ENCODE peak calls at places on chromosome 17, in nine cellular contexts. S, X, Y, R, U, F, H, M and P are unnamed samples.

GRCh38 chr17:57553525-57553924 is 191.6 kb downstream of the CCDC182 start:
- DNase-seq in S (no peak), X (no peak), Y (no peak), R (no peak), U (no peak), F (peak; percentile 84), H (no peak), M (no peak), P (no peak)

GRCh38 chr17:30716461-30717289 is 107.8 kb downstream of the CRLF3 start:
- DNase-seq in S (no peak), X (no peak), Y (no peak), R (no peak), U (no peak), F (no peak), H (no peak), M (no peak), P (no peak)

GRCh38 chr17:50661348-50661747 is 26.7 kb downstream of the ABCC3 start:
- DNase-seq in S (no peak), X (no peak), Y (no peak), R (no peak), U (no peak), F (no peak), H (no peak), M (no peak), P (no peak)

GRCh38 chr17:31052187-31052889 is 42.4 kb upstream of the NF1 start:
- DNase-seq in S (no peak), X (peak; percentile 31), Y (no peak), R (no peak), U (no peak), F (peak; percentile 95), H (no peak), M (peak; percentile 95), P (no peak)

GRCh38 chr17:80861892-80862291 is 129.7 kb upstream of the CHMP6 start:
- DNase-seq in S (no peak), X (no peak), Y (peak; percentile 49), R (no peak), U (peak; percentile 87), F (peak; percentile 50), H (peak; percentile 37), M (peak; percentile 91), P (no peak)

GRCh38 chr17:45584092-45585036 is 93.8 kb upstream of the PLEKHM1 start:
- DNase-seq in S (peak; percentile 61), X (no peak), Y (peak; percentile 73), R (peak; percentile 68), U (no peak), F (peak; percentile 73), H (no peak), M (peak; percentile 69), P (peak; percentile 88)

GRCh38 chr17:55588446-55588845 is 77.2 kb upstream of the SMIM36 start:
- DNase-seq in S (no peak), X (no peak), Y (no peak), R (no peak), U (no peak), F (no peak), H (no peak), M (no peak), P (no peak)

GRCh38 chr17:56114469-56114868 is 38.8 kb upstream of the ANKFN1 start:
- DNase-seq in S (no peak), X (no peak), Y (no peak), R (no peak), U (no peak), F (no peak), H (no peak), M (no peak), P (no peak)

GRCh38 chr17:67602974-67603373 is 114.8 kb upstream of the NOL11 start:
- DNase-seq in S (peak; percentile 20), X (no peak), Y (peak; percentile 10), R (peak; percentile 27), U (peak; percentile 66), F (peak; percentile 63), H (no peak), M (peak; percentile 15), P (peak; percentile 22)

GRCh38 chr17:51508048-51508447 is 247.7 kb downstream of the UTP18 start:
- DNase-seq in S (no peak), X (no peak), Y (no peak), R (no peak), U (no peak), F (no peak), H (no peak), M (no peak), P (no peak)

GRCh38 chr17:34254651-34255380 is at the start of gene CCL2:
- DNase-seq in S (no peak), X (peak; percentile 35), Y (no peak), R (no peak), U (no peak), F (peak; percentile 91), H (peak; percentile 7), M (peak; percentile 34), P (peak; percentile 65)

GRCh38 chr17:63140255-63140654 is 174.2 kb downstream of the TANC2 start:
- DNase-seq in S (no peak), X (no peak), Y (no peak), R (no peak), U (no peak), F (no peak), H (no peak), M (no peak), P (no peak)

GRCh38 chr17:31724619-31725018 is 134.4 kb downstream of the COPRS start:
- DNase-seq in S (no peak), X (no peak), Y (no peak), R (no peak), U (no peak), F (no peak), H (no peak), M (no peak), P (no peak)

GRCh38 chr17:42002792-42003301 is 14.4 kb downstream of the DNAJC7 start:
- DNase-seq in S (no peak), X (no peak), Y (no peak), R (no peak), U (no peak), F (peak; percentile 88), H (no peak), M (no peak), P (no peak)

GRCh38 chr17:1929896-1930750 is 95.0 kb downstream of the RTN4RL1 start:
- DNase-seq in S (no peak), X (no peak), Y (no peak), R (no peak), U (no peak), F (no peak), H (no peak), M (no peak), P (no peak)

GRCh38 chr17:82063424-82064415 is 1.9 kb downstream of the DUS1L start:
- DNase-seq in S (no peak), X (no peak), Y (no peak), R (no peak), U (no peak), F (no peak), H (no peak), M (no peak), P (no peak)

GRCh38 chr17:17351901-17352781 is 49.0 kb downstream of the NT5M start:
- DNase-seq in S (no peak), X (no peak), Y (no peak), R (no peak), U (no peak), F (peak; percentile 48), H (no peak), M (no peak), P (no peak)

GRCh38 chr17:43572368-43572980 is 26.3 kb upstream of the ETV4 start:
- DNase-seq in S (no peak), X (no peak), Y (no peak), R (no peak), U (no peak), F (no peak), H (no peak), M (no peak), P (no peak)

GRCh38 chr17:15379659-15380058 is 38.3 kb upstream of the TEKT3 start:
- DNase-seq in S (no peak), X (no peak), Y (no peak), R (no peak), U (no peak), F (no peak), H (no peak), M (no peak), P (no peak)

GRCh38 chr17:30823425-30823824 is 1.1 kb downstream of the CRLF3 start:
- DNase-seq in S (no peak), X (no peak), Y (no peak), R (no peak), U (no peak), F (no peak), H (no peak), M (no peak), P (no peak)

GRCh38 chr17:30344283-30345088 is 10.6 kb upstream of the TMIGD1 start:
- DNase-seq in S (no peak), X (no peak), Y (no peak), R (no peak), U (no peak), F (peak; percentile 42), H (peak; percentile 53), M (no peak), P (peak; percentile 82)

GRCh38 chr17:69235338-69236058 is 6.9 kb upstream of the ABCA10 start:
- DNase-seq in S (peak; percentile 49), X (peak; percentile 3), Y (peak; percentile 6), R (peak; percentile 86), U (peak; percentile 89), F (peak; percentile 87), H (peak; percentile 49), M (peak; percentile 57), P (peak; percentile 85)

GRCh38 chr17:42180411-42180921 is 476 bp downstream of the KCNH4 start:
- DNase-seq in S (no peak), X (no peak), Y (no peak), R (no peak), U (peak; percentile 28), F (no peak), H (no peak), M (no peak), P (no peak)

GRCh38 chr17:50064253-50064991 is 8.5 kb downstream of the ITGA3 start:
- DNase-seq in S (no peak), X (peak; percentile 19), Y (no peak), R (no peak), U (no peak), F (peak; percentile 97), H (no peak), M (peak; percentile 90), P (no peak)

GRCh38 chr17:410674-411401 is 58.2 kb upstream of the RPH3AL start:
- DNase-seq in S (peak; percentile 50), X (no peak), Y (peak; percentile 44), R (peak; percentile 31), U (peak; percentile 21), F (peak; percentile 51), H (no peak), M (no peak), P (no peak)

GRCh38 chr17:74852237-74853047 is 7.2 kb downstream of the GRIN2C start:
- DNase-seq in S (no peak), X (no peak), Y (peak; percentile 54), R (peak; percentile 80), U (no peak), F (peak; percentile 62), H (no peak), M (peak; percentile 70), P (no peak)

GRCh38 chr17:36495076-36495578 is 8.6 kb downstream of the ZNHIT3 start:
- DNase-seq in S (no peak), X (no peak), Y (no peak), R (peak; percentile 8), U (no peak), F (no peak), H (no peak), M (no peak), P (no peak)

GRCh38 chr17:78442648-78443128 is 64.2 kb downstream of the PGS1 start:
- DNase-seq in S (no peak), X (no peak), Y (no peak), R (no peak), U (no peak), F (no peak), H (no peak), M (no peak), P (peak; percentile 39)

GRCh38 chr17:75152971-75153853 is 1.1 kb downstream of the JPT1 start:
- DNase-seq in S (no peak), X (no peak), Y (no peak), R (no peak), U (peak; percentile 54), F (peak; percentile 58), H (no peak), M (peak; percentile 63), P (peak; percentile 80)

GRCh38 chr17:31808521-31808920 is 50.5 kb downstream of the COPRS start:
- DNase-seq in S (no peak), X (no peak), Y (no peak), R (no peak), U (no peak), F (no peak), H (no peak), M (no peak), P (no peak)

GRCh38 chr17:79792984-79793923 is 3.6 kb downstream of the CBX8 start:
- DNase-seq in S (no peak), X (no peak), Y (no peak), R (no peak), U (no peak), F (no peak), H (no peak), M (no peak), P (no peak)